ENCODE peak calls at places on chromosomes 16 and 17, in six cellular contexts. Y, Z, S, T, J and L are unnamed samples.

GRCh38 chr16:72876221-72876620 is 171.7 kb downstream of the ZFHX3 start:
- DNase-seq in Y (peak), Z (no peak), S (no peak), T (peak), J (peak), L (peak)

GRCh38 chr16:11370084-11370931 is 25.0 kb downstream of the RMI2 start:
- DNase-seq in Y (no peak), Z (no peak), S (no peak), T (no peak), J (peak), L (no peak)

GRCh38 chr16:89324056-89325010 is 106.8 kb downstream of the ZNF778 start:
- DNase-seq in Y (peak), Z (no peak), S (no peak), T (peak), J (no peak), L (peak)

GRCh38 chr16:51500306-51500705 is 349.2 kb upstream of the SALL1 start:
- DNase-seq in Y (peak), Z (no peak), S (peak), T (peak), J (no peak), L (peak)

GRCh38 chr17:49995055-49995738 is at the start of gene DLX3:
- DNase-seq in Y (peak), Z (no peak), S (peak), T (peak), J (peak), L (peak)

GRCh38 chr16:80113876-80114574 is 426.8 kb upstream of the DYNLRB2 start:
- DNase-seq in Y (no peak), Z (no peak), S (peak), T (no peak), J (no peak), L (peak)

GRCh38 chr16:16045879-16046278 is 96.5 kb downstream of the ABCC1 start:
- DNase-seq in Y (no peak), Z (no peak), S (no peak), T (no peak), J (no peak), L (no peak)

GRCh38 chr17:78826836-78827509 is 13.6 kb downstream of the USP36 start:
- DNase-seq in Y (no peak), Z (no peak), S (no peak), T (no peak), J (no peak), L (no peak)

GRCh38 chr17:9120471-9120870 is 99.2 kb downstream of the NTN1 start:
- DNase-seq in Y (no peak), Z (no peak), S (no peak), T (no peak), J (no peak), L (no peak)
- TF ChIP-seq CTCF in Y (peak), Z (no peak), S (no peak), T (no peak), J (no peak), L (no peak)

GRCh38 chr16:83215417-83216001 is 588.7 kb downstream of the CDH13 start:
- DNase-seq in Y (peak), Z (no peak), S (no peak), T (peak), J (peak), L (peak)
- TF ChIP-seq CTCF in Y (peak), Z (peak), S (peak), T (peak), J (peak), L (peak)

DNA sequence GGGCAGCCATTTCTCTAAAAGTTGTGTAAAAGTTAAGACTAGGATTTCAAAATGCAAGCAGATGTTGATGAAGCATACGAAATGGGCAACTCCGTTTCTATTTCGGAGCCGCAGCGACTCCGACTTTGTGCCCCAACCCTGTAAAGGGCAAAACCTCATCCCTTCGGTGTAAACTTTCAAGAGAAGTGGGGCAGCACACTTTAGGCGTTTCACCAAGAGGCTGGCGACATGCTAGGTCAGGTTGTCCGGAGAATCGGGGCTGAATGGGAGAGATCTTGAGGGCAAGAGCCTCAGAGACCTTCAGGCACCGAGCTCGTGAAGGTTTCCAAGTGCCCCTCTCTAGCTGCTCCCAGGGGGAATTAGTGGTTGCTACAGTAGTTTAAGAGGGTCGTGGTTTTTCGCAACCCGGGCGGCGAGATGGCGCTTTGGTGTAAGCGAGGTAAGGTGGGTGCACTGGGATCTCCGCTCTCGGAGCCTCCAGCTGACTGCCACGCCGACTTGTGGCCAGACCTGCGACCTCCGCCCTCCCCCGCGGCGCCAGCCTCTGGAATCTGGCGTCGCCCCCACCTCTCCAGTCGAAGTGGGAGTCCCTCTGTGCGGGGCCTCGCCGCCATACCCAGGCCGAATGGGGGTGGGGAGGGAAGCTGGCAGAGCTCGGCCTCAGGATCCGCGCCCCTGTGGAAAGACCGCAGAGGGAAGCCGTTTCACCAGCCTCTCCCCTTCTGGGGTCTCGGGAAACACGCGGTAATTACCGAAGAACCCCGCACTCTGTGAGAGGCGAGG is 979 bp upstream of the HEXIM2 start:
- DNase-seq in Y (peak), Z (peak), S (no peak), T (peak), J (peak), L (peak)
- TF ChIP-seq CTCF in Y (no peak), Z (no peak), S (peak), T (peak), J (peak), L (no peak)

DNA sequence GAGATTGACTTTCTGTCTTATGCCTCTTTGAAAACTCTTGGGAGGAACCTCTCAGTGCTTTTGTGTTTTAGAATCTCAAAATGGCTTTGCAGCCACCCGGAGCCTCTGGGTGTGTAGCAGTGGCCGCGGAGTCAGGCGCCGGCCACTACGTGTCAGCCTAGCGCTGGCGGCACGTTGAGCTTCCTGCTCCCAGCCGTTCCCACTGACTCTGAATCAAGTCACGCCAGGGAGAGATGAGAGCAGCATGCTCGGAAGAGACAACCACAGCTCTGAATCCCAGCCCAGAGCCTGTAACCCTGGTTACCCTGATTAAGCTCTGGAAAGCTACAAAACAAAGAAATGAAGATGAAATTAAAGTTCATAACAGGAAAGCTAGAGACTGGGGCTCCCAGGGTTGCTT is 97.4 kb upstream of the CACNG5 start:
- DNase-seq in Y (peak), Z (no peak), S (no peak), T (peak), J (no peak), L (no peak)
- TF ChIP-seq CTCF in Y (no peak), Z (no peak), S (no peak), T (no peak), J (no peak), L (no peak)